ENCODE peak calls at places on chromosomes 11 and 22, in eight cellular contexts. F, R, S, H, I, L, Y and O are unnamed samples.
A peak's percentile ranks its signal among the peaks of the same experiment; 100 is the strongest.

GRCh38 chr11:122681070-122681469 is 25.5 kb downstream of the UBASH3B start:
- DNase-seq in F (no peak), R (no peak), S (no peak), H (no peak), I (no peak), L (no peak), Y (no peak), O (no peak)

GRCh38 chr11:125542709-125543108 is 26.6 kb upstream of the EI24 start:
- DNase-seq in F (no peak), R (no peak), S (no peak), H (no peak), I (no peak), L (no peak), Y (no peak), O (no peak)

GRCh38 chr11:71563401-71563800 is 2.0 kb upstream of the KRTAP5-10 start:
- DNase-seq in F (peak; percentile 51), R (no peak), S (no peak), H (peak; percentile 58), I (peak; percentile 65), L (peak; percentile 52), Y (peak; percentile 7), O (no peak)

GRCh38 chr11:77118971-77119370 is 9.1 kb upstream of the MYO7A start:
- DNase-seq in F (no peak), R (no peak), S (no peak), H (no peak), I (no peak), L (no peak), Y (no peak), O (no peak)

GRCh38 chr11:82494988-82495432 is 238.7 kb downstream of the FAM181B start:
- DNase-seq in F (no peak), R (no peak), S (no peak), H (peak; percentile 14), I (peak; percentile 22), L (no peak), Y (no peak), O (no peak)

GRCh38 chr22:38267086-38267485 is 5.7 kb downstream of the TMEM184B start:
- DNase-seq in F (no peak), R (no peak), S (no peak), H (no peak), I (no peak), L (peak; percentile 24), Y (no peak), O (no peak)

GRCh38 chr22:36386900-36387663 is 685 bp downstream of the MYH9 start:
- DNase-seq in F (no peak), R (peak; percentile 86), S (no peak), H (no peak), I (peak; percentile 78), L (peak; percentile 30), Y (no peak), O (peak; percentile 98)

GRCh38 chr22:26394787-26395186 is 34.3 kb upstream of the ASPHD2 start:
- DNase-seq in F (no peak), R (no peak), S (no peak), H (no peak), I (no peak), L (no peak), Y (no peak), O (no peak)

GRCh38 chr11:70040452-70040851 is 37.7 kb upstream of the ANO1 start:
- DNase-seq in F (no peak), R (no peak), S (no peak), H (no peak), I (no peak), L (no peak), Y (no peak), O (no peak)

GRCh38 chr11:22785251-22785650 is 44.4 kb downstream of the SVIP start:
- DNase-seq in F (no peak), R (no peak), S (no peak), H (no peak), I (no peak), L (no peak), Y (no peak), O (no peak)

GRCh38 chr11:46389450-46390330 is 1.9 kb downstream of the CHRM4 start:
- DNase-seq in F (peak; percentile 54), R (peak; percentile 68), S (no peak), H (peak; percentile 61), I (peak; percentile 95), L (peak; percentile 61), Y (no peak), O (peak; percentile 90)

GRCh38 chr22:37803636-37804371 is 3.9 kb upstream of the GCAT start:
- DNase-seq in F (no peak), R (no peak), S (no peak), H (no peak), I (no peak), L (no peak), Y (no peak), O (no peak)

GRCh38 chr22:49239264-49240015 is 588.2 kb downstream of the BRD1 start:
- DNase-seq in F (no peak), R (no peak), S (no peak), H (no peak), I (no peak), L (no peak), Y (no peak), O (peak; percentile 59)

GRCh38 chr11:118206612-118207031 is 18.2 kb downstream of the JAML start:
- DNase-seq in F (no peak), R (no peak), S (no peak), H (no peak), I (no peak), L (no peak), Y (no peak), O (no peak)

GRCh38 chr11:117731689-117732290 is 65.2 kb downstream of the DSCAML1 start:
- DNase-seq in F (no peak), R (no peak), S (no peak), H (no peak), I (no peak), L (no peak), Y (no peak), O (peak; percentile 16)

GRCh38 chr11:10352911-10353550 is 48.2 kb downstream of the ADM start:
- DNase-seq in F (no peak), R (no peak), S (no peak), H (no peak), I (no peak), L (no peak), Y (no peak), O (no peak)

GRCh38 chr11:120780239-120780638 is 243.7 kb upstream of the TBCEL start:
- DNase-seq in F (no peak), R (no peak), S (no peak), H (no peak), I (no peak), L (no peak), Y (no peak), O (no peak)

GRCh38 chr11:106553304-106553703 is 465.0 kb downstream of the GUCY1A2 start:
- DNase-seq in F (no peak), R (no peak), S (no peak), H (no peak), I (no peak), L (no peak), Y (no peak), O (peak; percentile 59)

GRCh38 chr11:92569717-92570116 is 345.1 kb downstream of the FAT3 start:
- DNase-seq in F (no peak), R (no peak), S (no peak), H (no peak), I (no peak), L (no peak), Y (no peak), O (no peak)
- TF ChIP-seq POLR2AphosphoS5 in F (no peak), R (no peak), S (no peak), H (no peak), I (no peak), L (no peak), Y (no peak), O (no peak)

DNA sequence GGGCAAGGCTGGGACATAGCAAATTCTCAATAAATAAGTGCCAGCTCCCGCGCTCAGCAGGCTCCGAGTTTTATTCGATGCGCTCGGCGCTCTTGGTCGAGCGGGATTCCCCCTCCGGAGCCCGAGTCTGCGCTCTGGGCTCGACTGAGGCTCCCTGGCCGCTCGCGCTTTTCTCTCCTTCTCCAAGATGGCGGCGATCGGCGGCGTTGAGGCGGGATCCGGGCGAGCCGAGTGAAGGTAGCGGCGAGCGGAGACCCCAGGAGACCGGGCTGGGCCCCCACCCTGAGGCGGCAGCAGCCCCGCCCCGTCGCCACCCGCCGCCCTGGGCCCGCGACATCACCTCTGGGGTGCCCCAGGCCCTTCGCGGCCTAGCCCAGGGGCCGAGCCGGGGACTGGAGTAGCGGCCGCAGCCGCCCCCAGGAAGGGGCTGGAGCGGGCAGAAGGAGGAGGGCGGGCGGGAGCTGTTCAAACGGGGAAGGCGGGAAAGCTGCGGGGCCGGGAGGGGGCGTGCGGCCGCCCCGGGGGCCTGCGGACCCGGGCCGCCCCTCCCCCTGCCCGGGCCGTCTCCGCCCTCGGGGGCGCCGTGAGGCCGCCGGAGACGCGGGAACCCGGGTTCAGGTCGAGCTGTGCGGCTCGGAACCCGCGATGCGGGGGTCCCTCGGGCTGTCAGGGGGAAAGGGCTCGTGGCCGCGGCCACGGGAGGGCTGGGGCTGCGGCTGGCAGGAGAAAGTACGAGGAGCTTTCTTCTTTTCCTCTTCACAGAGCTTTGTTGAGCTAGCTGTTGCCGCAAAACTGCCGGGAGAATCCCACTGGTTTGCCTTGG is at the start of gene HMGXB4:
- DNase-seq in F (peak; percentile 71), R (peak; percentile 88), S (peak; percentile 76), H (peak; percentile 76), I (peak; percentile 96), L (peak; percentile 89), Y (peak; percentile 51), O (peak; percentile 98)
- TF ChIP-seq CTCF in F (no peak), R (no peak), S (peak; percentile 10), H (peak; percentile 45), I (no peak), L (no peak), Y (no peak), O (no peak)

DNA sequence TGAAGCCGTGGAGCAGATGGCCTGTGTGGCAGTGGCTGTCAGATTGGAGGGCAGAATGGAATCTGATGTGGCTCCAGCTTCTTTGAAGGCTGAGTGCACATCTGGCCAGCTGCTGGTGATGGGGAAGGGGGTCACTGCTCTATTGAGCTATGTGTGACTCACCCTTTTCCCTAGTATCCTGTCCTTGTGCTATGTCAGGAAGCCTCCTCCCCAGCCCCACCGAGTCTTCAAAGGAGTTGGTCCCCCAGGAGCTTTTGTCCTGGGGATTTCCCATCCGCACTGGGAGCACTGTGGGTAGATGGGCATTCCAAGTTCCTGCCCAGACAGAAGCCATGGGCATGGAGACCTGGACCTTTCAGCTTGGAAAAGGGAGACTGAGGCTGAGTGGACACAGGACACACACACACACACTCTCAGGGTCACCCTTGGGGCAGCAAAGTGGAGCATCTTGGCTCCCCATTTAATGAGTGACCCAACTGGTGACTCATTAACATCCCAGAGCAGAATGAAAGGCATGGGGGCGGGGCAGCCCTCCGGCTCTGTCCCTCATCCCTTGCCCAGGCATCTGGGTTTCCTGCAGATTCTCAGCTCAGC is 3.3 kb downstream of the SERPINH1 start:
- DNase-seq in F (no peak), R (peak; percentile 47), S (peak; percentile 56), H (peak; percentile 57), I (no peak), L (no peak), Y (no peak), O (no peak)
- H3K4me3 ChIP-seq in F (no peak overlapping the region), R (no peak overlapping the region), S (no peak overlapping the region), H (peak overlapping the region; percentile 6), I (no peak overlapping the region), L (no peak overlapping the region), Y (no peak overlapping the region), O (no peak overlapping the region)

DNA sequence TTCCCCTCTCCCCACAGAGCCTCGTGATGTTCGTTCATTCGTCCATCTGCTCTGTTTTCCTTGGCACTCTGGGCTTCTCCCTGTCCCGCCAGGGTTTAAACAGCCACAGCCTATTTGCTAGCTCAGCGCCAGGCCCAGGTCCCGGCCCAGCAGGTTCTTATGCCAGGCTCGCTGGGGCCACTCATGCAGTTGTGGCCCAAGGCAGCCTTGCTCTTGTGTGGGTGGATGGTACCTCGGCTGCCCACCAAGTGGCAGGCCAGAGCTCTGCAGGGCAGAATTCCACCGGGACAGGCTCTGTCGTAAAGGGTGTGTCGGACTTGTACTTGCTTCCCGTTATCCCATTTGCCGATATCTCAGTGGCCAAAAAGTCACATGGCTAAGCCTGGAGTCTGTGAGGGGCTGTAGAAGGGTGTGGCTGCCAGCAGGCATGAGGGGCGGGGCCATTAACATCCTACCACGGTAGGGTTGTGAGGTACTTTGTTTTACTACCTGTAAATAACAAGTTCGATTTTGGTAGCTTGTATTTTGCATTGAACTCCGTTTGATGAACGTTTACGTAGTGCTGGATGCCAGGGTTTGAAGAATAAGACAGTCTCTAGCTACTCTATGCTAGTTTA is 7.9 kb downstream of the FAM118A start:
- DNase-seq in F (no peak), R (peak; percentile 62), S (peak; percentile 83), H (no peak), I (peak; percentile 70), L (no peak), Y (no peak), O (no peak)
- TF ChIP-seq POLR2AphosphoS5 in F (no peak), R (no peak), S (no peak), H (no peak), I (no peak), L (no peak), Y (no peak), O (peak; percentile 15)